ENCODE peak calls at places on chromosomes 2 and 18, in eight cellular contexts. A is Calu3, S is HFF-Myc, N is BE2C, P is hepatocyte, H is stomach, T is uterus, M is GM12878. V is an unnamed sample.

GRCh38 chr2:232325324-232326273 is 53.0 kb upstream of the ALPP start:
- DNase-seq in A (peak; percentile 67), S (no peak), N (peak; percentile 65), P (peak; percentile 58), H (peak; percentile 62), T (peak; percentile 52), M (no peak), V (no peak)

GRCh38 chr2:95525294-95526035 is 40.9 kb upstream of the TRIM43B start:
- DNase-seq in A (peak; percentile 82), S (no peak), N (no peak), P (no peak), H (peak; percentile 70), T (no peak), M (no peak), V (no peak)

GRCh38 chr2:113014067-113014466 is 8.8 kb downstream of the IL36A start:
- DNase-seq in A (no peak), S (no peak), N (no peak), P (no peak), H (no peak), T (no peak), M (no peak), V (no peak)

GRCh38 chr2:145027073-145027459 is 507.1 kb upstream of the ZEB2 start:
- DNase-seq in A (no peak), S (no peak), N (no peak), P (no peak), H (no peak), T (no peak), M (no peak), V (no peak)

GRCh38 chr2:85911836-85912692 is 23.3 kb upstream of the ST3GAL5 start:
- DNase-seq in A (no peak), S (no peak), N (no peak), P (peak; percentile 64), H (no peak), T (no peak), M (no peak), V (no peak)

GRCh38 chr18:79930020-79930642 is 21.3 kb downstream of the SLC66A2 start:
- DNase-seq in A (no peak), S (no peak), N (no peak), P (no peak), H (no peak), T (no peak), M (no peak), V (no peak)

GRCh38 chr18:35071819-35072247 is 30.6 kb downstream of the MAPRE2 start:
- DNase-seq in A (no peak), S (no peak), N (no peak), P (no peak), H (no peak), T (no peak), M (no peak), V (no peak)

GRCh38 chr2:182666674-182667320 is 49.3 kb upstream of the DNAJC10 start:
- DNase-seq in A (peak; percentile 31), S (no peak), N (no peak), P (peak; percentile 32), H (no peak), T (no peak), M (no peak), V (no peak)

GRCh38 chr18:25736516-25736915 is 353.9 kb downstream of the SS18 start:
- DNase-seq in A (no peak), S (no peak), N (no peak), P (no peak), H (no peak), T (no peak), M (no peak), V (no peak)

GRCh38 chr2:105822186-105822585 is 77.5 kb downstream of the NCK2 start:
- DNase-seq in A (no peak), S (no peak), N (no peak), P (no peak), H (no peak), T (no peak), M (no peak), V (no peak)

GRCh38 chr2:64952896-64953482 is 36.2 kb upstream of the SLC1A4 start:
- DNase-seq in A (no peak), S (peak; percentile 59), N (no peak), P (no peak), H (no peak), T (no peak), M (no peak), V (no peak)

GRCh38 chr2:174688079-174688478 is 76.2 kb downstream of the CHRNA1 start:
- DNase-seq in A (no peak), S (no peak), N (no peak), P (peak; percentile 47), H (no peak), T (no peak), M (no peak), V (no peak)

GRCh38 chr18:25283769-25284168 is 68.2 kb downstream of the ZNF521 start:
- DNase-seq in A (no peak), S (no peak), N (no peak), P (no peak), H (no peak), T (no peak), M (no peak), V (no peak)

GRCh38 chr18:59837586-59837985 is 62.2 kb upstream of the PMAIP1 start:
- DNase-seq in A (peak; percentile 67), S (peak; percentile 59), N (peak; percentile 35), P (peak; percentile 72), H (peak; percentile 39), T (no peak), M (peak; percentile 82), V (no peak)

GRCh38 chr2:3316456-3317276 is 61.0 kb downstream of the EIPR1 start:
- DNase-seq in A (no peak), S (no peak), N (no peak), P (no peak), H (no peak), T (no peak), M (no peak), V (peak; percentile 52)

GRCh38 chr2:194539436-194539835 is 1117.6 kb upstream of the SLC39A10 start:
- DNase-seq in A (no peak), S (no peak), N (no peak), P (no peak), H (no peak), T (no peak), M (no peak), V (no peak)

GRCh38 chr2:139963863-139964355 is 1183.7 kb upstream of the NXPH2 start:
- DNase-seq in A (no peak), S (no peak), N (no peak), P (no peak), H (no peak), T (no peak), M (no peak), V (no peak)

DNA sequence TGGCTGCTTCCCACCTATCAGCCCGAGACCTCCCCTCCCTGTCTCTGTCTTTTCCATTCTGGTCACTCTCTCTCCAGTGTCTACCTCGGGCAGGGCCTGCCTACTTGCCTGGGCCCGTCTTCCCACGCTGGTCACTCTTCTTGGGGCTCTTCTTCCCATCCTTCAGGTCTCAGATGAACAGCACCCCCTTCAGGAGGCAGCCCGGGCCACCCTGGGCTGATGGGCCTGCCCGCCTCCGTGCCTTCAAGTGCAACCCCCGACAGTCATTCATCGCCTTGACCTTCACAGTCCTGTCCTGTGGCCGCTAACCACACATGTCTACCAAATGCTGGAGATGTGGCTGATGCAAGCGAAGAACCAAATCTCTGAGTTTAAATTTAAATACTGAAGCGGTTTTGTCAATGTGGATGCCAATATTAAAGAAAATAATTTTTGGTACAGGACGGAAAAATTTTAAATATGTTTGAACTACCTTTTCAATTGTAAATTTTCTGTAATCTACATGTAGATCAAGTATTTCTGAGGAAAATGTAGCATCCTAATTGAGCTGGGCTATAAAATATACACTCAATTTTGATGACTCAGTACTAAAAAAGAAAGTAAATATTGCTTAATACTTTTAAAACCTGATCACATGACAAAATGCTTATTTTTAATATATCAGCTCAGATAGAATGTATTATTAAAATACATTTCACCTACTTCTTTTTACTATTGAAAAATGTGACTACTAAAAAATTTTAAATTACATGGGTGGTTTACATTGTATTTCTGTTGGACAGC is 96.4 kb downstream of the LAMA1 start:
- DNase-seq in A (no peak), S (no peak), N (no peak), P (no peak), H (no peak), T (no peak), M (no peak), V (no peak)
- TF ChIP-seq CTCF in A (no peak), S (no peak), N (no peak), P (no peak), H (no peak), T (no peak), M (no peak), V (peak; percentile 21)

GRCh38 chr2:19609266-19609665 is 250.8 kb upstream of the OSR1 start:
- DNase-seq in A (no peak), S (no peak), N (no peak), P (no peak), H (no peak), T (no peak), M (no peak), V (no peak)
- TF ChIP-seq CTCF in A (no peak), S (no peak), N (no peak), P (no peak), H (no peak), T (no peak), M (no peak), V (no peak)

GRCh38 chr2:122139739-122140138 is 384.3 kb downstream of the TSN start:
- DNase-seq in A (no peak), S (no peak), N (no peak), P (no peak), H (no peak), T (no peak), M (no peak), V (no peak)

GRCh38 chr2:122138561-122138960 is 383.1 kb downstream of the TSN start:
- DNase-seq in A (no peak), S (no peak), N (no peak), P (no peak), H (no peak), T (no peak), M (no peak), V (no peak)

GRCh38 chr2:122132292-122132691 is 376.8 kb downstream of the TSN start:
- DNase-seq in A (no peak), S (no peak), N (no peak), P (no peak), H (no peak), T (no peak), M (no peak), V (no peak)

GRCh38 chr2:122135353-122135947 is 380.0 kb downstream of the TSN start:
- DNase-seq in A (no peak), S (no peak), N (no peak), P (no peak), H (no peak), T (no peak), M (no peak), V (no peak)

DNA sequence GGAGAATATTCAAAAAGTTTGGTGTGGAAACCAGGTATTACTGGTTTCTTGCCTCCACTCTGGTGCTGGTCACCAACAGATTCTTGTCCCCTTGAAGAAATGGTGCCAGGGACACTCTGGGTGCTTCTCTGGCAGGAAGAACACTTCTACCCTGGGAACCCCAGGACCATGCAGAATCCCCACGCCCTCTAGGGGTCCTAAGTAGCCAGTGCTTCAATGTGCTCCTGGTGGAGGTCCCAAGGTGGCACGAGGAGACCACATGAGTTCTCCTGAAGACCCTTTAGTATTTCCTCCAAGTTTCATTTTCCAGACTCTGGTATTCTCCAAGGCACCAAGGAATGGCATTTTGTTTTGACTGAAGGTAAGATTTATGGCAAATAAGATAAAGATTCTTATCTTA is 380.6 kb downstream of the TSN start:
- DNase-seq in A (peak; percentile 19), S (no peak), N (peak; percentile 18), P (no peak), H (no peak), T (no peak), M (no peak), V (no peak)
- TF ChIP-seq CTCF in A (peak; percentile 36), S (peak; percentile 31), N (peak; percentile 59), P (peak; percentile 31), H (no peak), T (no peak), M (peak; percentile 87), V (peak; percentile 60)

GRCh38 chr2:239222346-239223028 is 178.3 kb downstream of the HDAC4 start:
- DNase-seq in A (no peak), S (no peak), N (no peak), P (no peak), H (peak; percentile 23), T (no peak), M (no peak), V (no peak)
- TF ChIP-seq CTCF in A (no peak), S (no peak), N (no peak), P (no peak), H (no peak), T (no peak), M (no peak), V (no peak)

V was measured in chondrocyte.